ENCODE peak calls at places on chromosomes 13 and 19, in four cellular contexts. I, P, W and E are unnamed samples.
A peak's percentile ranks its signal among the peaks of the same experiment; 100 is the strongest.

GRCh38 chr13:110874508-110874960 is 40.3 kb downstream of the ANKRD10 start:
- DNase-seq in I (peak; percentile 92), P (peak; percentile 64), W (peak; percentile 78), E (no peak)

GRCh38 chr13:28684257-28684656 is 25.3 kb downstream of the POMP start:
- DNase-seq in I (no peak), P (peak; percentile 6), W (no peak), E (no peak)

GRCh38 chr19:31905980-31906948 is 439.1 kb upstream of the ZNF507 start:
- DNase-seq in I (peak; percentile 29), P (no peak), W (peak; percentile 62), E (no peak)

GRCh38 chr13:51417716-51418115 is 35.1 kb downstream of the INTS6 start:
- DNase-seq in I (no peak), P (no peak), W (no peak), E (no peak)

GRCh38 chr13:114026128-114026880 is 52.4 kb upstream of the C13orf46 start:
- DNase-seq in I (no peak), P (no peak), W (no peak), E (no peak)

GRCh38 chr13:49315036-49315565 is 67.4 kb downstream of the CDADC1 start:
- DNase-seq in I (no peak), P (no peak), W (no peak), E (no peak)

GRCh38 chr19:291561-292280 is 518 bp upstream of the PLPP2 start:
- DNase-seq in I (no peak), P (no peak), W (no peak), E (no peak)

GRCh38 chr19:43776285-43776684 is 4.5 kb downstream of the KCNN4 start:
- DNase-seq in I (no peak), P (no peak), W (no peak), E (peak; percentile 45)

GRCh38 chr13:65292488-65292901 is 1937.6 kb downstream of the PCDH9 start:
- DNase-seq in I (no peak), P (no peak), W (peak; percentile 79), E (no peak)

GRCh38 chr19:4896372-4896771 is 6.3 kb downstream of the ARRDC5 start:
- DNase-seq in I (no peak), P (peak; percentile 44), W (peak; percentile 51), E (no peak)

GRCh38 chr13:49497272-49497671 is 1.5 kb downstream of the PHF11 start:
- DNase-seq in I (no peak), P (no peak), W (no peak), E (no peak)

GRCh38 chr19:11387154-11388034 is 3.3 kb upstream of the EPOR start:
- DNase-seq in I (no peak), P (no peak), W (no peak), E (no peak)

GRCh38 chr13:51549050-51549449 is 35.2 kb upstream of the WDFY2 start:
- DNase-seq in I (no peak), P (no peak), W (no peak), E (no peak)

GRCh38 chr19:16579381-16579780 is 7.2 kb upstream of the SLC35E1 start:
- DNase-seq in I (no peak), P (peak; percentile 35), W (no peak), E (no peak)

GRCh38 chr19:41801031-41801430 is 4.6 kb downstream of the CEACAM3 start:
- DNase-seq in I (no peak), P (no peak), W (no peak), E (no peak)

GRCh38 chr13:36344173-36344572 is 2.0 kb downstream of the SPART start:
- DNase-seq in I (no peak), P (peak; percentile 65), W (peak; percentile 91), E (no peak)

GRCh38 chr13:97142452-97142851 is 79.7 kb upstream of the MBNL2 start:
- DNase-seq in I (peak; percentile 12), P (no peak), W (peak; percentile 56), E (no peak)

GRCh38 chr13:36131215-36131930 is at the start of gene DCLK1:
- DNase-seq in I (peak; percentile 54), P (peak; percentile 26), W (peak; percentile 65), E (no peak)

GRCh38 chr19:872266-872951 is 12.9 kb downstream of the CFD start:
- DNase-seq in I (peak; percentile 50), P (peak; percentile 21), W (peak; percentile 89), E (peak; percentile 69)

GRCh38 chr19:49565261-49565660 is 15.1 kb downstream of the NOSIP start:
- DNase-seq in I (peak; percentile 70), P (no peak), W (peak; percentile 67), E (no peak)

GRCh38 chr13:25654332-25654731 is 282.6 kb downstream of the ATP8A2 start:
- DNase-seq in I (no peak), P (peak; percentile 22), W (no peak), E (no peak)

GRCh38 chr13:85864963-85865530 is 65.8 kb upstream of the SLITRK6 start:
- DNase-seq in I (no peak), P (peak; percentile 28), W (peak; percentile 1), E (no peak)

GRCh38 chr13:44259045-44260042 is 114.3 kb upstream of the SERP2 start:
- DNase-seq in I (no peak), P (peak; percentile 19), W (peak; percentile 66), E (peak; percentile 49)

GRCh38 chr19:35549174-35549788 is 3.9 kb downstream of the TMEM147 start:
- DNase-seq in I (peak; percentile 55), P (peak; percentile 58), W (peak; percentile 81), E (peak; percentile 47)

GRCh38 chr13:50509167-50509566 is 334.3 kb downstream of the DLEU7 start:
- DNase-seq in I (no peak), P (no peak), W (no peak), E (no peak)

GRCh38 chr13:49046534-49046933 is 70.8 kb downstream of the FNDC3A start:
- DNase-seq in I (no peak), P (no peak), W (peak; percentile 37), E (no peak)

GRCh38 chr19:58476498-58477015 is 405 bp downstream of the ZNF446 start:
- DNase-seq in I (peak; percentile 31), P (no peak), W (peak; percentile 18), E (no peak)

GRCh38 chr19:8610928-8611284 is 391 bp upstream of the ADAMTS10 start:
- DNase-seq in I (no peak), P (no peak), W (no peak), E (no peak)

GRCh38 chr19:11137542-11138384 is 17.8 kb downstream of the SPC24 start:
- DNase-seq in I (peak; percentile 90), P (peak; percentile 78), W (peak; percentile 92), E (peak; percentile 45)

GRCh38 chr13:30844548-30845296 is 61.3 kb upstream of the MEDAG start:
- DNase-seq in I (no peak), P (no peak), W (no peak), E (no peak)

GRCh38 chr13:106372199-106373160 is 163.0 kb downstream of the EFNB2 start:
- DNase-seq in I (no peak), P (no peak), W (peak; percentile 52), E (no peak)

GRCh38 chr19:16248380-16249023 is 50.8 kb downstream of the AP1M1 start:
- DNase-seq in I (no peak), P (no peak), W (no peak), E (no peak)

GRCh38 chr19:1865172-1866010 is 2.0 kb upstream of the KLF16 start:
- DNase-seq in I (no peak), P (no peak), W (no peak), E (no peak)

GRCh38 chr13:104920091-104920490 is 1615.4 kb downstream of the EFNB2 start:
- DNase-seq in I (no peak), P (no peak), W (no peak), E (no peak)

GRCh38 chr13:32748305-32748704 is 162.1 kb downstream of the PDS5B start:
- DNase-seq in I (no peak), P (no peak), W (no peak), E (no peak)

GRCh38 chr13:40585911-40586471 is 80.5 kb downstream of the FOXO1 start:
- DNase-seq in I (no peak), P (peak; percentile 63), W (peak; percentile 35), E (no peak)
- H3K27ac ChIP-seq in I (peak overlapping the region; percentile 1), P (no peak overlapping the region), W (no peak overlapping the region), E (peak overlapping the region; percentile 30)

GRCh38 chr13:109088101-109088500 is 458.7 kb downstream of the MYO16 start:
- DNase-seq in I (no peak), P (peak; percentile 62), W (no peak), E (no peak)
- H3K4me1 ChIP-seq in I (no peaks in the 10 kb centered on the region), P (peaks cover 4% of the 10 kb centered on the region), W (no peaks in the 10 kb centered on the region), E (no peaks in the 10 kb centered on the region)

GRCh38 chr19:17616961-17617806 is 61.7 kb downstream of the COLGALT1 start:
- DNase-seq in I (no peak), P (peak; percentile 51), W (peak; percentile 25), E (no peak)

GRCh38 chr19:17618281-17618903 is 62.9 kb downstream of the COLGALT1 start:
- DNase-seq in I (no peak), P (no peak), W (no peak), E (no peak)

GRCh38 chr19:17615889-17616685 is 60.6 kb downstream of the COLGALT1 start:
- DNase-seq in I (no peak), P (no peak), W (peak; percentile 19), E (no peak)

GRCh38 chr19:17617807-17618192 is 62.4 kb downstream of the COLGALT1 start:
- DNase-seq in I (no peak), P (no peak), W (no peak), E (no peak)

DNA sequence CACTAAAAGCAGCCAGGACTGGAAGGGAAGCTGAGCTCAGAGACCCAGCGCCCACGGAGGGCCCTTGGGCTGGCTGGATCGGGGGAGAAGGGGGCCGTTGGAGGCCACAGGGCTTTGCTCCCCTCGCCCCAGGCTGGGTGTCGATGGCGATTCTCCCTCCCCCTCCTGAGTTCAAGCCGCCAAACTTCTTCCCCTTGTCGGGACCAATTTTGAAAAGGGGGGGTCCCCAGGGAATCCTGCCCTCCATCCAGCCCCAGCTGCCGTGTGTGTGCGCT is 61.2 kb downstream of the COLGALT1 start:
- DNase-seq in I (no peak), P (no peak), W (no peak), E (no peak)
- H3K4me3 ChIP-seq in I (no peak overlapping the region), P (no peak overlapping the region), W (no peak overlapping the region), E (no peak overlapping the region)

DNA sequence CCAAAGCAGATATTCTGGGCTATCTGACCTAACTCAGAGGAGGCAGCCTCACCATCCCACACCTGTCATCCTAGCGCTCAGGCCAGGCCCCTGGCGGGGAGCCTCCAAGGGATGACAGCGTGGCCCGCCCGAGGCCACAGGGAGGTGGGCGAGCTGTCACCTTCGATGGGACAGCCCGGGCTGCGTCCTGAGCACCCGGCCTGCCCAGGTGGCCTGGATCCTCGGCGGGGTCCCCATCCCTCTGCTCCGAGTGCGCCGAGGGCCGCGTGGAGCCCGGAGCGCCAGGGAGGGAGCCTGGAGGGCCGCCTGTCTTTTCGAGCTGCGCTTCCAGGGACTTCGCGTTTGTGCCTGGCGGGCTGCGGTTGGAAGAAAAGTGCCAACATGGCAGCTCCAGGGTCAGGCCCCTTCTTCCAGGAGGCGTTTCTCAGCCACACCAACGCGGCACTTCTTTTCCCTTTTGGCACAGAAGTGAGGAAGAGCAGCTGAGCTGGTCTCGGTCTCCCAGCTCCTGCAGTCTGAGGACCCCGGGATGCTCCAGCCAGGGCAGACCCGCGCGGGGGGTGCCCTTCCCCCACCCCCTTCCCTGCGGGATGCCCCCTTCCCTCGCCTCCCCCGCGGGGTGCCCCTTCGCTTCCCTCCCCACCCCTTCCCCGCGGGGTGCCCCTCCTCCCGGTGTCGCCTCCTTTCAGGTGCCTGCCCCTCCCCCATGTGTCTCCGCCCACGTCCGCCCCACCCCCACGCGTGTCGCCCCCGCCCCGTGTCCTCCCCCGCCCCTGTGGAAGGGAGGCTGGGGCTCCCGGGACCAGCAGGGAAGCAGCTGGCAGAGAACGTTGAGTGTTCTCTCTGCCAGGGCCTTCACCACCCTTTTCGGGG is 42.3 kb downstream of the GJA3 start:
- DNase-seq in I (peak; percentile 62), P (no peak), W (peak; percentile 68), E (peak; percentile 8)
- H3K27ac ChIP-seq in I (peak overlapping the region; percentile 86), P (no peak overlapping the region), W (no peak overlapping the region), E (peak overlapping the region; percentile 71)

GRCh38 chr13:76223565-76223964 is 587.4 kb downstream of the LMO7 start:
- DNase-seq in I (no peak), P (no peak), W (peak; percentile 5), E (no peak)
- H3K4me1 ChIP-seq in I (peaks cover 8% of the 10 kb centered on the region), P (no peaks in the 10 kb centered on the region), W (peaks cover 7% of the 10 kb centered on the region), E (no peaks in the 10 kb centered on the region)